ENCODE peak calls at places on chromosomes 11 and 22, in five cellular contexts. B is left cardiac atrium, G is NCI-H1694, Y is GM06990, A is BJ. X is an unnamed sample.

GRCh38 chr11:122804796-122805195 is 33.5 kb upstream of the CRTAM start:
- DNase-seq in B (no peak), G (no peak), Y (no peak), A (no peak), X (no peak)

GRCh38 chr11:19683141-19683805 is 29.4 kb upstream of the NAV2 start:
- DNase-seq in B (peak; percentile 71), G (no peak), Y (no peak), A (no peak), X (no peak)

GRCh38 chr22:32990187-32990586 is 68.0 kb downstream of the SYN3 start:
- DNase-seq in B (no peak), G (no peak), Y (no peak), A (no peak), X (no peak)

GRCh38 chr11:65416341-65417185 is 6.0 kb upstream of the NEAT1 start:
- DNase-seq in B (peak; percentile 93), G (peak; percentile 63), Y (peak; percentile 87), A (no peak), X (peak; percentile 35)

GRCh38 chr22:28023774-28024173 is 104.7 kb upstream of the PITPNB start:
- DNase-seq in B (no peak), G (no peak), Y (no peak), A (no peak), X (no peak)

GRCh38 chr11:61447601-61448551 is 18.0 kb downstream of the SDHAF2 start:
- DNase-seq in B (no peak), G (no peak), Y (no peak), A (no peak), X (no peak)

GRCh38 chr22:38614331-38615122 is 41.7 kb downstream of the FAM227A start:
- DNase-seq in B (no peak), G (peak; percentile 4), Y (peak; percentile 30), A (no peak), X (no peak)

GRCh38 chr11:92978226-92979111 is 9.0 kb downstream of the MTNR1B start:
- DNase-seq in B (peak; percentile 45), G (peak; percentile 83), Y (no peak), A (no peak), X (no peak)

GRCh38 chr11:65595921-65596281 is 301 bp upstream of the KCNK7 start:
- DNase-seq in B (no peak), G (no peak), Y (no peak), A (no peak), X (no peak)

GRCh38 chr22:41966607-41967240 is 2.5 kb upstream of the SEPTIN3 start:
- DNase-seq in B (no peak), G (peak; percentile 39), Y (peak; percentile 53), A (peak; percentile 56), X (peak; percentile 86)

GRCh38 chr22:41919357-41920224 is 4.7 kb upstream of the SHISA8 start:
- DNase-seq in B (peak; percentile 79), G (no peak), Y (peak; percentile 88), A (no peak), X (no peak)

GRCh38 chr11:44823920-44824704 is 97.3 kb downstream of the TSPAN18 start:
- DNase-seq in B (peak; percentile 55), G (no peak), Y (no peak), A (no peak), X (no peak)

GRCh38 chr11:19326499-19326898 is 85.8 kb upstream of the E2F8 start:
- DNase-seq in B (no peak), G (no peak), Y (no peak), A (no peak), X (no peak)

GRCh38 chr11:15688351-15688792 is 573.6 kb downstream of the INSC start:
- DNase-seq in B (peak; percentile 79), G (no peak), Y (no peak), A (no peak), X (no peak)

GRCh38 chr11:128294685-128295079 is 292.7 kb downstream of the ETS1 start:
- DNase-seq in B (no peak), G (no peak), Y (no peak), A (peak; percentile 35), X (peak; percentile 7)

GRCh38 chr11:86464509-86465221 is 90.0 kb downstream of the CCDC81 start:
- DNase-seq in B (no peak), G (no peak), Y (no peak), A (no peak), X (no peak)

GRCh38 chr11:26621147-26621546 is 49.1 kb upstream of the MUC15 start:
- DNase-seq in B (no peak), G (no peak), Y (no peak), A (peak; percentile 55), X (peak; percentile 53)

GRCh38 chr11:86091566-86091965 is 22.7 kb upstream of the PICALM start:
- DNase-seq in B (no peak), G (no peak), Y (no peak), A (no peak), X (peak; percentile 93)

GRCh38 chr22:29148826-29149225 is 56.9 kb upstream of the EMID1 start:
- DNase-seq in B (no peak), G (no peak), Y (no peak), A (no peak), X (no peak)

GRCh38 chr22:40922484-40923303 is 28.5 kb upstream of the RBX1 start:
- DNase-seq in B (no peak), G (peak; percentile 68), Y (no peak), A (peak; percentile 16), X (peak; percentile 29)

GRCh38 chr22:37148742-37149665 is 712 bp downstream of the IL2RB start:
- DNase-seq in B (no peak), G (no peak), Y (no peak), A (no peak), X (no peak)

GRCh38 chr11:44270403-44271192 is 39.3 kb downstream of the ALX4 start:
- DNase-seq in B (no peak), G (no peak), Y (no peak), A (no peak), X (no peak)

GRCh38 chr11:70240337-70240736 is 30.2 kb upstream of the PPFIA1 start:
- DNase-seq in B (no peak), G (no peak), Y (no peak), A (no peak), X (no peak)

GRCh38 chr11:6473481-6474422 is at the start of gene TRIM3:
- DNase-seq in B (peak; percentile 95), G (no peak), Y (peak; percentile 78), A (peak; percentile 44), X (peak; percentile 45)

GRCh38 chr22:28188480-28188879 is 269.4 kb upstream of the PITPNB start:
- DNase-seq in B (no peak), G (no peak), Y (no peak), A (no peak), X (no peak)

GRCh38 chr22:30286813-30287625 is 2.3 kb downstream of the CASTOR1 start:
- DNase-seq in B (peak; percentile 77), G (peak; percentile 38), Y (peak; percentile 79), A (no peak), X (no peak)

GRCh38 chr11:60204922-60205321 is 22.0 kb upstream of the MS4A6A start:
- DNase-seq in B (no peak), G (no peak), Y (no peak), A (no peak), X (no peak)

GRCh38 chr22:17083811-17084540 is 824 bp upstream of the IL17RA start:
- DNase-seq in B (no peak), G (no peak), Y (no peak), A (no peak), X (no peak)

GRCh38 chr11:93775289-93775688 is 8.8 kb upstream of the MED17 start:
- DNase-seq in B (no peak), G (no peak), Y (no peak), A (no peak), X (no peak)

GRCh38 chr11:10181811-10182210 is 112.2 kb downstream of the SBF2 start:
- DNase-seq in B (no peak), G (no peak), Y (no peak), A (peak; percentile 35), X (peak; percentile 31)

GRCh38 chr11:106271126-106271525 is 193.7 kb downstream of the AASDHPPT start:
- DNase-seq in B (no peak), G (no peak), Y (no peak), A (no peak), X (no peak)

GRCh38 chr22:44357962-44358553 is 45.3 kb upstream of the SHISAL1 start:
- DNase-seq in B (peak; percentile 60), G (peak; percentile 41), Y (no peak), A (no peak), X (no peak)

GRCh38 chr11:86460461-86461404 is 86.0 kb downstream of the CCDC81 start:
- DNase-seq in B (no peak), G (no peak), Y (no peak), A (no peak), X (no peak)

GRCh38 chr11:1109918-1110705 is 35.4 kb downstream of the MUC2 start:
- DNase-seq in B (peak; percentile 18), G (no peak), Y (no peak), A (no peak), X (no peak)

GRCh38 chr11:7353100-7353499 is 101.4 kb downstream of the SYT9 start:
- DNase-seq in B (no peak), G (no peak), Y (peak; percentile 30), A (no peak), X (no peak)

GRCh38 chr11:9219572-9219971 is 45.6 kb downstream of the DENND5A start:
- DNase-seq in B (no peak), G (no peak), Y (no peak), A (peak; percentile 37), X (peak; percentile 87)

X was measured in AG09309.